ENCODE peak calls at places on chromosome 19, in four cellular contexts. Q is neuronal stem cell, N is upper lobe of right lung, M is adipocyte. Z is an unnamed sample. For H3K4me1, the result is how much of the 10 kb centered on the place peaks cover.

GRCh38 chr19:6318772-6319171 is 14.6 kb downstream of the ACER1 start:
- DNase-seq in Q (no peak), N (no peak), M (no peak), Z (no peak)

GRCh38 chr19:13597625-13598024 is 91.3 kb upstream of the CACNA1A start:
- DNase-seq in Q (peak), N (no peak), M (peak), Z (no peak)

GRCh38 chr19:47019431-47020041 is at the start of gene NPAS1:
- DNase-seq in Q (no peak), N (no peak), M (peak), Z (no peak)

GRCh38 chr19:11152318-11153062 is 3.1 kb downstream of the SPC24 start:
- DNase-seq in Q (no peak), N (no peak), M (peak), Z (no peak)

GRCh38 chr19:11155373-11156120 is at the start of gene SPC24:
- DNase-seq in Q (peak), N (peak), M (peak), Z (peak)

GRCh38 chr19:41924151-41925145 is 3.8 kb downstream of the ERFL start:
- DNase-seq in Q (no peak), N (no peak), M (no peak), Z (no peak)

GRCh38 chr19:38917516-38917915 is 5.5 kb upstream of the CCER2 start:
- DNase-seq in Q (no peak), N (no peak), M (no peak), Z (no peak)

GRCh38 chr19:53333071-53333465 is 481 bp upstream of the ZNF845 start:
- DNase-seq in Q (no peak), N (peak), M (peak), Z (no peak)

GRCh38 chr19:54481326-54481930 is 8.3 kb upstream of the CDC42EP5 start:
- DNase-seq in Q (peak), N (no peak), M (peak), Z (no peak)

GRCh38 chr19:53549354-53549753 is 11.4 kb downstream of the ZNF331 start:
- DNase-seq in Q (no peak), N (no peak), M (peak), Z (no peak)

GRCh38 chr19:6509118-6509971 is 7.2 kb upstream of the TUBB4A start:
- DNase-seq in Q (no peak), N (peak), M (no peak), Z (no peak)

GRCh38 chr19:28703400-28703956 is 509.5 kb downstream of the UQCRFS1 start:
- DNase-seq in Q (no peak), N (no peak), M (no peak), Z (no peak)

GRCh38 chr19:3132971-3133792 is 2.7 kb upstream of the GNA15 start:
- DNase-seq in Q (no peak), N (peak), M (no peak), Z (no peak)

GRCh38 chr19:18118420-18119242 is 21.1 kb downstream of the MAST3 start:
- DNase-seq in Q (no peak), N (no peak), M (no peak), Z (no peak)

GRCh38 chr19:49331616-49332055 is 3.6 kb upstream of the CD37 start:
- DNase-seq in Q (no peak), N (peak), M (peak), Z (no peak)
- H3K4me1 ChIP-seq in Q (under half), N (under half), M (under half), Z (under half)

GRCh38 chr19:40599331-40600085 is 1.7 kb upstream of the LTBP4 start:
- DNase-seq in Q (no peak), N (no peak), M (no peak), Z (no peak)
- H3K4me1 ChIP-seq in Q (under half), N (half or more), M (under half), Z (half or more)

GRCh38 chr19:16366433-16367268 is 42.0 kb downstream of the KLF2 start:
- DNase-seq in Q (no peak), N (no peak), M (no peak), Z (no peak)
- H3K4me1 ChIP-seq in Q (under half), N (under half), M (under half), Z (under half)

GRCh38 chr19:55640577-55641375 is at the start of gene ZNF580:
- DNase-seq in Q (peak), N (peak), M (peak), Z (no peak)
- H3K4me1 ChIP-seq in Q (under half), N (half or more), M (half or more), Z (half or more)

Z was measured in esophagus squamous epithelium.